ENCODE peak calls at places on chromosomes 6 and 20, in seven cellular contexts. One of them, this sample, is unnamed.

GRCh38 chr20:438581-439469 is 23.5 kb downstream of the TBC1D20 start:
- DNase-seq in caudate nucleus: no peak
- DNase-seq in fibroblast of pulmonary artery: no peak
- DNase-seq in NCI-H1092 treated with DMSO at 0.1 percent for 48 hours: no peak
- DNase-seq in GDM1: peak
- DNase-seq in stromal cell of bone marrow: no peak
- DNase-seq in H7: no peak
- DNase-seq in this sample: no peak

GRCh38 chr6:86456786-86457185 is 480.5 kb upstream of the HTR1E start:
- DNase-seq in caudate nucleus: no peak
- DNase-seq in fibroblast of pulmonary artery: no peak
- DNase-seq in NCI-H1092 treated with DMSO at 0.1 percent for 48 hours: no peak
- DNase-seq in GDM1: no peak
- DNase-seq in stromal cell of bone marrow: no peak
- DNase-seq in H7: no peak
- DNase-seq in this sample: no peak

GRCh38 chr20:63116412-63117106 is 99.4 kb downstream of the YTHDF1 start:
- DNase-seq in caudate nucleus: no peak
- DNase-seq in fibroblast of pulmonary artery: peak
- DNase-seq in NCI-H1092 treated with DMSO at 0.1 percent for 48 hours: no peak
- DNase-seq in GDM1: no peak
- DNase-seq in stromal cell of bone marrow: no peak
- DNase-seq in H7: peak
- DNase-seq in this sample: peak

GRCh38 chr6:99252421-99252820 is 97.1 kb downstream of the FAXC start:
- DNase-seq in caudate nucleus: no peak
- DNase-seq in fibroblast of pulmonary artery: no peak
- DNase-seq in NCI-H1092 treated with DMSO at 0.1 percent for 48 hours: no peak
- DNase-seq in GDM1: no peak
- DNase-seq in stromal cell of bone marrow: no peak
- DNase-seq in H7: no peak
- DNase-seq in this sample: no peak

GRCh38 chr20:20410678-20411077 is 42.8 kb downstream of the INSM1 start:
- DNase-seq in caudate nucleus: no peak
- DNase-seq in fibroblast of pulmonary artery: peak
- DNase-seq in NCI-H1092 treated with DMSO at 0.1 percent for 48 hours: peak
- DNase-seq in GDM1: no peak
- DNase-seq in stromal cell of bone marrow: no peak
- DNase-seq in H7: peak
- DNase-seq in this sample: peak

GRCh38 chr6:82588020-82588419 is 224.4 kb downstream of the TPBG start:
- DNase-seq in caudate nucleus: no peak
- DNase-seq in fibroblast of pulmonary artery: no peak
- DNase-seq in NCI-H1092 treated with DMSO at 0.1 percent for 48 hours: no peak
- DNase-seq in GDM1: no peak
- DNase-seq in stromal cell of bone marrow: no peak
- DNase-seq in H7: no peak
- DNase-seq in this sample: no peak

GRCh38 chr6:126048635-126049034 is 62.3 kb downstream of the TRMT11 start:
- DNase-seq in caudate nucleus: no peak
- DNase-seq in fibroblast of pulmonary artery: no peak
- DNase-seq in NCI-H1092 treated with DMSO at 0.1 percent for 48 hours: no peak
- DNase-seq in GDM1: no peak
- DNase-seq in stromal cell of bone marrow: no peak
- DNase-seq in H7: no peak
- DNase-seq in this sample: no peak

GRCh38 chr6:106347219-106347618 is 13.3 kb upstream of the CRYBG1 start:
- DNase-seq in caudate nucleus: no peak
- DNase-seq in fibroblast of pulmonary artery: no peak
- DNase-seq in NCI-H1092 treated with DMSO at 0.1 percent for 48 hours: no peak
- DNase-seq in GDM1: no peak
- DNase-seq in stromal cell of bone marrow: no peak
- DNase-seq in H7: no peak
- DNase-seq in this sample: no peak

GRCh38 chr20:40908311-40908710 is 120.3 kb upstream of the TOP1 start:
- DNase-seq in caudate nucleus: no peak
- DNase-seq in fibroblast of pulmonary artery: no peak
- DNase-seq in NCI-H1092 treated with DMSO at 0.1 percent for 48 hours: no peak
- DNase-seq in GDM1: no peak
- DNase-seq in stromal cell of bone marrow: no peak
- DNase-seq in H7: no peak
- DNase-seq in this sample: no peak

This sample was measured in cardiac fibroblast.